ENCODE peak calls at places on chromosome 2, in five cellular contexts. C is ovary, O is left ventricle myocardium inferior, S is Panc1, Y is OCI-LY7. U is an unnamed sample.

GRCh38 chr2:95361216-95361980 is 41.1 kb upstream of the FAHD2A start:
- DNase-seq in C (no peak), Y (no peak), S (no peak), O (peak; percentile 3), U (no peak)

GRCh38 chr2:126663184-126663963 is 7.4 kb downstream of the GYPC start:
- DNase-seq in Y (no peak), S (no peak), C (no peak), O (no peak), U (no peak)

GRCh38 chr2:75560022-75560767 is 544 bp downstream of the EVA1A start:
- DNase-seq in S (no peak), O (peak; percentile 33), Y (no peak), C (peak; percentile 40), U (no peak)

GRCh38 chr2:73285162-73285739 is 973 bp upstream of the FBXO41 start:
- DNase-seq in C (no peak), Y (peak; percentile 90), S (no peak), O (no peak), U (no peak)

GRCh38 chr2:42804338-42804737 is 12.0 kb upstream of the HAAO start:
- DNase-seq in Y (no peak), O (no peak), C (no peak), S (no peak), U (no peak)

GRCh38 chr2:195580156-195580555 is 76.9 kb upstream of the SLC39A10 start:
- DNase-seq in S (no peak), C (no peak), Y (peak; percentile 84), O (no peak), U (no peak)

GRCh38 chr2:17600805-17601204 is 60.3 kb downstream of the VSNL1 start:
- DNase-seq in C (no peak), Y (no peak), S (no peak), O (no peak), U (no peak)

GRCh38 chr2:34524115-34524514 is 925.0 kb upstream of the FAM98A start:
- DNase-seq in C (no peak), S (no peak), O (no peak), Y (no peak), U (no peak)

GRCh38 chr2:238031749-238032148 is 29.1 kb upstream of the SCLY start:
- DNase-seq in Y (no peak), C (no peak), S (no peak), O (no peak), U (no peak)

GRCh38 chr2:174878537-174879147 is 114.4 kb upstream of the CHRNA1 start:
- DNase-seq in O (no peak), Y (no peak), C (no peak), S (no peak), U (no peak)

GRCh38 chr2:127388423-127389164 is 819 bp upstream of the MAP3K2 start:
- DNase-seq in O (no peak), S (no peak), Y (peak; percentile 46), C (no peak), U (no peak)

GRCh38 chr2:241842067-241842415 is 16.7 kb downstream of the PDCD1 start:
- DNase-seq in Y (no peak), O (no peak), C (no peak), S (no peak), U (no peak)

GRCh38 chr2:122471779-122472178 is 716.3 kb downstream of the TSN start:
- DNase-seq in C (no peak), Y (no peak), S (no peak), O (no peak), U (no peak)

GRCh38 chr2:487495-488079 is 189.6 kb downstream of the TMEM18 start:
- DNase-seq in O (no peak), C (no peak), S (no peak), Y (no peak), U (no peak)

GRCh38 chr2:58614259-58614658 is 373.1 kb upstream of the FANCL start:
- DNase-seq in C (no peak), S (peak; percentile 20), O (no peak), Y (no peak), U (no peak)

GRCh38 chr2:28108143-28108542 is 217.6 kb downstream of the BABAM2 start:
- DNase-seq in S (no peak), C (no peak), Y (no peak), O (no peak), U (no peak)

GRCh38 chr2:6139916-6140315 is 447.7 kb downstream of the SOX11 start:
- DNase-seq in O (no peak), S (no peak), C (no peak), Y (no peak), U (no peak)

GRCh38 chr2:10487144-10488104 is 39.3 kb upstream of the ODC1 start:
- DNase-seq in O (no peak), Y (no peak), S (peak; percentile 47), C (no peak), U (no peak)

DNA sequence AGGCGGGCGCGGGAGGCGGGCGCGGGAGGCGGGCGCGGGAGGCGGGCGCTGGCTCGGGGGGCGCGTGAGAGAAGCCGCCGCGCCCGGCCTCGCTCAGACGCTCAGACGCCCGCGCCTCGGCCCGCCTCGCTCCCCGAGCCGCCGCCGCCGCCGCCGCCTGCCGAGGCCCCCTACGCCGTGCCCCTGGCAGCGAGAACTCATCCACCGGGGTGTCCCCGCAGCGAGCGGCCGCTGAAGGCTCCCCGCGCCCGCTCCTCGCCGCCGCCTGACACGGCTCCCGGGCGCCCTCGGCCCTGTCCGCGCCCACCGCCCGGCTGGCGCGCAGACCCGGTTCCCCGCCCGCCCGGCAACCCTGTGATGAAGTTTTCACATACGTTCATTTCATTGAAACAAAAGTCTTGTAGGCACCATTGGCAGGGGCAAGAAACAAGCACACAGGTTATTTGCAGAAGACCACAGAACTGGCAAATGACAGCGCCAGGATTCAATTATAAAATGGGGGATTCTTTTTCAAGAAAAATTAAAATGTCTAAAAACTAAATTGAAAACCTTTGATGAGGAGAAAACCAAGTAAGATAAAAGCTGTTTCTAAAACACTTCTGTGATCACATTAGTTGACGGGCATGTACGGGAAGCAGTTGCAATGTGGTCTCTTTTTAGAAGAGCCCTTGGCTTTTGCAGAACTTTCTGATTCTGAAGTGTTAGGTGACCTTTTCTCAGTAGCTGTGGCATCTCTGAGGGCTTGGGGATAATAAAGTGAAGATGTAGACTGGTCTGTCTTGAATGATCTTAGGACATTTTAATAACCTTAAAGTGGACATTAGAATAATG is 50.5 kb upstream of the TUBA3D start:
- DNase-seq in O (no peak), C (no peak), S (no peak), Y (no peak), U (no peak)
- H3K4me3 ChIP-seq in O (peak overlapping the region; percentile 57), C (peak overlapping the region; percentile 32), S (peak overlapping the region; percentile 43), Y (no peak overlapping the region), U (peak overlapping the region; percentile 32)

DNA sequence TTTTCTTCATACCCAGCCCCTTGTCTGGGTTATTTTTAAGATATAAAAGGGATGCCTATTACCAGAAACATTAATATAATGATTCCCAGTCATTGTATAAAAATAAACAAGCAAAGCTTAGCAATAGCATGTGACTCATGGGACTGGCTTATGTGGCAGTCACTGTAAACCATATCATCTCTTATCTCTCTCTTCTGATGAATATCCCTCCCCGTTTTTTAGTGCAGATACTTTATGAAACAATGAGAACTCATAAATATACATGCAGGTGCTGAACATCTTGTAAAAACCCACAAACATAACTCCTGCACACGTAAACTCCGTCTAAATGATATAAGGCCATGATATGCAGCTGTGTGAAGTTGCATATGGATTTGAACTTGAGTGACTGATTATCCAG is 154.9 kb downstream of the MGAT5 start:
- DNase-seq in Y (no peak), S (no peak), C (no peak), O (no peak), U (no peak)
- H3K4me1 ChIP-seq in Y (peaks cover 77% of the 10 kb centered on the region), S (no peaks in the 10 kb centered on the region), C (no peaks in the 10 kb centered on the region), O (peaks cover 72% of the 10 kb centered on the region), U (peaks cover 35% of the 10 kb centered on the region)

GRCh38 chr2:26606847-26607190 is 34.3 kb downstream of the CIB4 start:
- DNase-seq in S (no peak), C (no peak), Y (no peak), O (no peak), U (no peak)
- H3K4me3 ChIP-seq in S (no peak overlapping the region), C (no peak overlapping the region), Y (no peak overlapping the region), O (no peak overlapping the region), U (no peak overlapping the region)

DNA sequence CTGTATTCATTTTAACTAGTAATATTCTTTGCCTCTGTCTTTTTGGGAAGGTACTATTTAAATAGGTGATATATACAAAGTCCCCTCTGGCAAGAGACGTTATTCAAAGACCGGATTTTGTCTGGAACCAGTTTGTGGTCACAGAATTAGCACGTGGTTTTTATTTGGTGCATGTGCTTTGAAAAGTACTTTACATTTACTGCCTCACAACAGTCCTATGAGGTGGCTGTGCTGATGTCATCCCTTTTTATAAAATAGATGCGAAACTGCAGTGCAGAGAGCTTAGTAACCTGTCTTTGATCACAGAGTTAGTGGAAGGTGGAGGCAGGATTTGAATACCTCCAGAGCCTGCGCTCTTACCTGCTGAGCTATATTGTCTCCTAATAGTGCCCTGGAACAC is 4.0 kb downstream of the LPIN1 start:
- DNase-seq in S (no peak), Y (peak; percentile 78), C (no peak), O (no peak), U (no peak)
- H3K4me1 ChIP-seq in S (peaks cover 64% of the 10 kb centered on the region), Y (peaks cover 85% of the 10 kb centered on the region), C (peaks cover 35% of the 10 kb centered on the region), O (peaks cover 81% of the 10 kb centered on the region), U (peaks cover 90% of the 10 kb centered on the region)

GRCh38 chr2:161416294-161416632 is at the start of gene TBR1:
- DNase-seq in S (no peak), C (no peak), Y (no peak), O (no peak), U (no peak)
- H3K4me3 ChIP-seq in S (no peak within 1 kb of the TSS), C (no peak within 1 kb of the TSS), Y (no peak within 1 kb of the TSS), O (peak within 1 kb of the TSS; percentile 67), U (no peak within 1 kb of the TSS)

DNA sequence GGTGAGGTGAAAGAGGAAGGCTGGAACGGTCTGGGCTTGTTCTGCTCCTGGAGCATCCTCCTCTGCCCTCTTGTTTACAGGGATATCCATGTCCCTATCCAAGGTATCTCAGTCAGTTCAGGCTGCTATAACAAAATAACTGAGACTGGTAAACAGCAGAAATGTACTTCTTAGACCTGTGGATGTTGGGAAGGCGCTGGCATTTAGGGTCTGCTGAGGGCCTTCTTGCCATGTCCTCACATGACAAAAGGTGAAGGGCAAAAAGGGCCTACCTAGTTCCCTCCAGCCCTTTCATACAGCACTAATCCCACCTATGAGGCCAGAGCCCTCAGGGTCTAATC is 65.6 kb downstream of the INPP4A start:
- DNase-seq in O (no peak), C (no peak), Y (no peak), S (no peak), U (no peak)
- H3K4me1 ChIP-seq in O (peaks cover 47% of the 10 kb centered on the region), C (peaks cover 15% of the 10 kb centered on the region), Y (no peaks in the 10 kb centered on the region), S (peaks cover 2% of the 10 kb centered on the region), U (peaks cover 4% of the 10 kb centered on the region)

GRCh38 chr2:2703792-2704191 is 372.7 kb upstream of the MYT1L start:
- DNase-seq in S (no peak), C (no peak), Y (no peak), O (no peak), U (no peak)

GRCh38 chr2:2704380-2705093 is 373.5 kb upstream of the MYT1L start:
- DNase-seq in O (no peak), C (no peak), Y (no peak), S (no peak), U (no peak)

GRCh38 chr2:2707111-2708035 is 376.3 kb upstream of the MYT1L start:
- DNase-seq in S (no peak), C (no peak), O (no peak), Y (peak; percentile 62), U (no peak)

GRCh38 chr2:2706306-2706705 is 375.2 kb upstream of the MYT1L start:
- DNase-seq in O (no peak), S (no peak), Y (peak; percentile 13), C (no peak), U (no peak)

GRCh38 chr2:2705871-2706270 is 374.8 kb upstream of the MYT1L start:
- DNase-seq in O (no peak), S (no peak), C (no peak), Y (no peak), U (no peak)
- H3K4me3 ChIP-seq in O (no peak overlapping the region), S (no peak overlapping the region), C (no peak overlapping the region), Y (no peak overlapping the region), U (no peak overlapping the region)

U was measured in esophagus squamous epithelium.